ENCODE peak calls at places on chromosomes 1 and 21, in seven cellular contexts. X is H9, Q is H1, A is neuronal stem cell, Y is mesendoderm, W is mesenchymal stem cell, S is trophoblast cell. G is an unnamed sample. For H3K79me1, the result is how much of the 10 kb centered on the place peaks cover.

GRCh38 chr1:22074803-22075202 is 22.3 kb downstream of the CDC42 start:
- DNase-seq in S (no peak), X (no peak), Y (no peak), W (no peak), Q (no peak), A (no peak), G (no peak)

GRCh38 chr1:54377040-54377691 is 29.0 kb downstream of the SSBP3 start:
- DNase-seq in Y (peak), S (no peak), A (no peak), W (peak), Q (no peak), X (no peak), G (peak)

GRCh38 chr1:42184616-42185015 is 20.1 kb upstream of the GUCA2A start:
- DNase-seq in W (no peak), Y (no peak), Q (no peak), X (no peak), A (no peak), S (no peak), G (no peak)

GRCh38 chr1:145849356-145850165 is 4.1 kb downstream of the NUDT17 start:
- DNase-seq in Q (peak), Y (peak), S (no peak), X (no peak), A (no peak), W (peak), G (peak)

GRCh38 chr1:118479351-118479750 is 294.3 kb upstream of the SPAG17 start:
- DNase-seq in A (no peak), Q (no peak), Y (no peak), W (no peak), X (no peak), S (no peak), G (no peak)

GRCh38 chr1:169949139-169949538 is 55.4 kb upstream of the SCYL3 start:
- DNase-seq in S (no peak), X (no peak), Q (no peak), A (no peak), W (peak), Y (no peak), G (peak)

GRCh38 chr1:51690285-51690961 is 73.5 kb downstream of the OSBPL9 start:
- DNase-seq in S (peak), A (no peak), Y (no peak), Q (no peak), W (peak), X (no peak), G (peak)

GRCh38 chr1:181730606-181731005 is 247.3 kb downstream of the CACNA1E start:
- DNase-seq in A (no peak), W (no peak), X (no peak), Q (no peak), S (no peak), Y (no peak), G (no peak)

GRCh38 chr1:183318433-183318832 is 99.7 kb downstream of the NMNAT2 start:
- DNase-seq in Q (no peak), Y (peak), A (no peak), W (peak), S (peak), X (peak), G (peak)

GRCh38 chr1:157523774-157524501 is 28.4 kb downstream of the FCRL5 start:
- DNase-seq in X (no peak), Q (no peak), S (no peak), A (no peak), Y (peak), W (no peak), G (no peak)

GRCh38 chr1:29410476-29410875 is 174.2 kb downstream of the PTPRU start:
- DNase-seq in X (no peak), Y (no peak), Q (peak), A (no peak), S (peak), W (no peak), G (no peak)

GRCh38 chr1:36239941-36240637 is 15.8 kb downstream of the THRAP3 start:
- DNase-seq in A (peak), S (no peak), Q (no peak), Y (no peak), X (no peak), W (peak), G (peak)

GRCh38 chr1:97563926-97564325 is 356.9 kb downstream of the DPYD start:
- DNase-seq in S (no peak), W (no peak), X (no peak), Y (no peak), Q (no peak), A (no peak), G (no peak)

GRCh38 chr1:29311352-29312030 is 75.2 kb downstream of the PTPRU start:
- DNase-seq in A (no peak), W (no peak), Y (no peak), X (no peak), S (no peak), Q (no peak), G (no peak)

GRCh38 chr1:36529762-36530260 is 47.1 kb upstream of the CSF3R start:
- DNase-seq in X (peak), Q (peak), W (no peak), Y (peak), S (no peak), A (no peak), G (no peak)

GRCh38 chr1:52167014-52167753 is 25.3 kb downstream of the ZFYVE9 start:
- DNase-seq in Y (no peak), Q (no peak), S (no peak), X (no peak), W (no peak), A (no peak), G (no peak)

GRCh38 chr1:9784508-9785133 is 39.1 kb downstream of the CLSTN1 start:
- DNase-seq in W (peak), Y (peak), S (peak), Q (no peak), X (peak), A (peak), G (peak)

GRCh38 chr1:55727010-55727409 is 511.8 kb upstream of the USP24 start:
- DNase-seq in Q (no peak), A (no peak), S (no peak), W (no peak), X (no peak), Y (peak), G (peak)

GRCh38 chr1:45863117-45863670 is 59.8 kb downstream of the MAST2 start:
- DNase-seq in X (no peak), S (no peak), Q (no peak), A (no peak), Y (no peak), W (peak), G (no peak)

GRCh38 chr1:68276448-68276847 is 44.1 kb upstream of the WLS start:
- DNase-seq in A (no peak), S (peak), X (peak), Q (peak), Y (peak), W (no peak), G (no peak)

GRCh38 chr1:55437692-55438091 is 222.5 kb upstream of the USP24 start:
- DNase-seq in A (no peak), X (no peak), S (no peak), W (no peak), Q (no peak), Y (no peak), G (no peak)

GRCh38 chr1:231550448-231550781 is 21.9 kb downstream of the TSNAX start:
- DNase-seq in Q (no peak), S (peak), Y (peak), A (no peak), W (peak), X (peak), G (no peak)

GRCh38 chr1:150560011-150560438 is 10.8 kb downstream of the ADAMTSL4 start:
- DNase-seq in W (peak), S (peak), Q (peak), A (peak), X (peak), Y (peak), G (no peak)

GRCh38 chr1:154481058-154481457 is 21.0 kb upstream of the TDRD10 start:
- DNase-seq in W (no peak), X (no peak), A (peak), S (no peak), Q (no peak), Y (peak), G (no peak)

GRCh38 chr1:211377539-211378461 is 51.2 kb downstream of the TRAF5 start:
- DNase-seq in X (no peak), Y (no peak), S (peak), A (no peak), Q (no peak), W (peak), G (no peak)

GRCh38 chr1:234731371-234732085 is 121.5 kb upstream of the IRF2BP2 start:
- DNase-seq in A (no peak), X (no peak), W (peak), S (peak), Y (no peak), Q (no peak), G (peak)

GRCh38 chr1:117598489-117598888 is 7.4 kb upstream of the TENT5C start:
- DNase-seq in Y (no peak), X (peak), W (no peak), S (no peak), A (no peak), Q (no peak), G (no peak)

GRCh38 chr1:156658496-156658895 is 16.6 kb downstream of the BCAN start:
- DNase-seq in S (no peak), Y (no peak), A (no peak), Q (no peak), W (no peak), X (no peak), G (no peak)

GRCh38 chr1:235608278-235608677 is 41.3 kb downstream of the GNG4 start:
- DNase-seq in Q (no peak), W (no peak), A (no peak), S (no peak), Y (no peak), X (no peak), G (no peak)

GRCh38 chr1:173294853-173295252 is 87.7 kb upstream of the TNFSF4 start:
- DNase-seq in X (no peak), W (no peak), A (no peak), Y (no peak), Q (no peak), S (no peak), G (peak)

GRCh38 chr1:77832889-77833288 is 53.4 kb downstream of the MIGA1 start:
- DNase-seq in X (no peak), Q (no peak), Y (no peak), A (no peak), W (peak), S (no peak), G (peak)

GRCh38 chr1:226816585-226816984 is 53.8 kb upstream of the PSEN2 start:
- DNase-seq in Y (peak), S (no peak), X (no peak), Q (no peak), A (no peak), W (peak), G (peak)

GRCh38 chr1:59509341-59509869 is 212.5 kb downstream of the FGGY start:
- DNase-seq in Q (no peak), W (no peak), Y (no peak), S (no peak), X (no peak), A (no peak), G (no peak)

GRCh38 chr1:2571348-2571747 is 15.2 kb downstream of the TNFRSF14 start:
- DNase-seq in Q (no peak), S (no peak), Y (no peak), X (no peak), W (no peak), A (no peak), G (no peak)

GRCh38 chr1:218034464-218034863 is 250.6 kb upstream of the RRP15 start:
- DNase-seq in X (peak), A (peak), Y (peak), Q (no peak), S (no peak), W (no peak), G (no peak)

GRCh38 chr1:206082831-206083695 is 30.1 kb downstream of the RHEX start:
- DNase-seq in S (peak), Q (no peak), X (no peak), Y (no peak), W (no peak), A (no peak), G (no peak)

GRCh38 chr1:214386747-214387146 is 105.8 kb downstream of the SMYD2 start:
- DNase-seq in W (peak), Y (no peak), A (no peak), S (no peak), Q (peak), X (no peak), G (peak)
- H3K18ac ChIP-seq in W (no peak), Y (no peak), A (no peak), S (no peak), Q (no peak), X (no peak), G (no peak)

GRCh38 chr1:200980873-200981272 is 42.6 kb downstream of the KIF21B start:
- DNase-seq in W (no peak), A (no peak), X (no peak), S (no peak), Y (no peak), Q (no peak), G (no peak)
- H2AK5ac ChIP-seq in W (no peak), A (no peak), X (no peak), S (no peak), Y (no peak), Q (no peak), G (no peak)

GRCh38 chr1:3761296-3762010 is 9.2 kb downstream of the CCDC27 start:
- DNase-seq in S (no peak), X (no peak), W (no peak), Q (no peak), Y (no peak), A (no peak), G (no peak)

GRCh38 chr1:3762151-3762872 is 10.1 kb downstream of the CCDC27 start:
- DNase-seq in S (no peak), X (no peak), Y (no peak), W (no peak), A (no peak), Q (no peak), G (no peak)

GRCh38 chr1:3759800-3760199 is 7.5 kb downstream of the CCDC27 start:
- DNase-seq in A (no peak), W (no peak), Q (no peak), X (no peak), S (no peak), Y (no peak), G (no peak)

GRCh38 chr1:3762873-3763228 is 9.7 kb upstream of the SMIM1 start:
- DNase-seq in Q (no peak), A (no peak), S (no peak), W (no peak), X (no peak), Y (no peak), G (no peak)

DNA sequence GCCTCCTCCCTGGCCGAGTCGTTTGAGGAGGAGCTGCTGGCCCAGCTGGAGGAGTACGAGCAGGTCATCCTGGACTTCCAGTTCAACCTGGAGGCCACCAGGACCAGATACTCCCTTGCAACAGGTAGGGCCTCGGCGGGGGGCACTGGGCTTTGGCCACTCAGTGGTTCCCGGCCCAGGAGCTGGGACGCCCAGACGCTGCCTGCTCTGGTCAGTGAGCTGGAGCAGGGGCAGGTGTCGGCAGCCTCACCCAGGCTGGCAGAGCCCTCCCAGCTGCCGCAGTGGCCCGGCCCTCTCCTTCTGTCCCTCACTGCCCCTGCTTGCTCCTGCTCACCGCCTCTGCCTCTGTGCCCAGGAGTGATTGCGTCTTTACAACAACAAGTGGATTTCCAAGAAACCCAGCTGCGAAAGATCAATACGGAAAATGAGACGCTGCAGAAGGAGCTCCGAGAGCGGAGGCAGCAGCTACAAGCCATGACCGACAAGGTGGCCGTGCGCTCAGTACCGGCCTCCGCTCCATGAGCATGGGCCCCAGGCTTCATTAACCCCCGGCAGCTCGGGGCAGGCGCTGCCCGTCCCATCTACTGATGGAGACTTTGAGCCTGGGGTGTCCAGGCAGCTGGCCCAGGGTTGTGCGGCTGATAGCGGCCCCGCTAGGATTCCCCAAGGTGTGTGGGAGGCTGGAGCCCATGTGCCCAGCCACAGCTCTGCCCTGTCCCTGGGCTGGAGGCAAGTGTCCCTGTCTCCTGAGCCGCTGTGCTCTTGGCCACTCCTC is 9.0 kb upstream of the SMIM1 start:
- DNase-seq in W (no peak), X (no peak), Y (no peak), S (no peak), A (no peak), Q (no peak), G (no peak)
- H3K79me1 ChIP-seq in W (under half), X (under half), Y (under half), S (under half), A (under half), Q (under half), G (under half)

DNA sequence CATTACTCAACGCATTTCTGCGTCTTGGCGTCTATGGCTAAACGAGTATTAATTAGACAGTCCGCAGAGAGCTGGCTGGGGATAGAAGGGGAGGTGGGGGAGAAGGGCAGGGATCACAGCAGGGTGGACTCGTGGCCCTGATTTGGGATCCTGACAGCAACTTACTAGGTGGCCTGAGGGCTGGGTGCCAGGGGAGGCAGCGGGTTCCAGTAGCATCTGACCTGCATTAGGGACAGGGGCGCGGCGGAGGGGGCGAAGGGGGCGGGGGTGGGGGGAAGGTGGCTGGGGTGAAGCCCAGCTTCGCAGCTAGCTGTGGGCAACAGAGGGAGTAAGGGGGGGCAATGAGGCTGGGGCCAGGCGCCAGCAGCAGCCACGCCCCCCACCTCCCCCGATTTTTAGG is 1.0 kb upstream of the BACE2 start:
- DNase-seq in X (no peak), W (no peak), A (no peak), S (no peak), Y (no peak), Q (no peak), G (no peak)
- H3K18ac ChIP-seq in X (no peak), W (no peak), A (peak), S (no peak), Y (peak), Q (no peak), G (no peak)

GRCh38 chr1:159817276-159818041 is 9.2 kb upstream of the SLAMF8 start:
- DNase-seq in S (peak), Y (no peak), A (no peak), W (no peak), Q (no peak), X (no peak), G (no peak)
- H2AK5ac ChIP-seq in S (no peak), Y (no peak), A (no peak), W (no peak), Q (no peak), X (no peak), G (no peak)

DNA sequence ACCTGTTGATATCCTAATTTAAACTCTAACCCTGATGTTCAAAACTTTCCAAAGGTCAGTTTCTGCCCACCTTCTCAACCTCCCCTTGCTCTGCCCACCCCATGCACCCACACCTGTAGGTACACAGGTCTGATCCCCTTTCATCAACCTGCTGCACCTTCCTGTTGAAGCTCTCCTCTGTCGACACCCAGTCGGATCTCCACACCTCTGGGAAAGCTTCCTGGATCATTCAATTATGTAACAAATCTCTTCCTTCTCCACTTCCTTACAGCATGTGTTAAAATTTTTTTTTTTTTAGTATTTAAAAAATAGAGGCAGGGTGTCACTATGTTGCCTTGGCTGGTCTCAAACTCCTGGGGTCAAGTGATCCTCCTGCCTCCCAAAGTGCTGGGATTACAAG is 44.7 kb upstream of the IGSF5 start:
- DNase-seq in Q (no peak), A (no peak), W (no peak), S (no peak), Y (no peak), X (no peak), G (no peak)
- H3K79me1 ChIP-seq in Q (under half), A (under half), W (under half), S (under half), Y (under half), X (under half), G (under half)

GRCh38 chr1:34822202-34822601 is 29.4 kb downstream of the GJA4 start:
- DNase-seq in A (no peak), S (no peak), Q (no peak), X (no peak), W (no peak), Y (no peak), G (no peak)

GRCh38 chr1:34816778-34817177 is 24.0 kb downstream of the GJA4 start:
- DNase-seq in S (no peak), X (no peak), Q (no peak), A (no peak), W (no peak), Y (no peak), G (no peak)

DNA sequence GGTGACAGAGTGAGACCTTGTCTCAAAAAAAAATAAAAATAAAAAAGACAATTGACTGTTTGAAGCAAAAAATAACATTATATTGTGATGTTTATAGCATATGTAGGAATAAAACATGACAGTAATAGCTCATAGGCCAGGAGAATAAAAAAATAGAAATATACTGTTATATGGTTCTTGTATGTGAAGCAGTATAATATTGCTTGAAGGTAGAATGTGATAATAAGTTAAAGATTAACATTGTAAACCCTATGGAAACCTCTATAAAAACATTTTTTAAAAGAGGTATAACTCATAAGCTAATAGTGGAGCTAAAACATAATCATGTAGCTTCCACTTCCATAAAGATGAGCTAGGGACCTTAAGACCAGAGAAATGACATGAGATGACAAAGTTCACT is 23.5 kb downstream of the GJA4 start:
- DNase-seq in W (no peak), S (no peak), A (no peak), Q (no peak), X (no peak), Y (no peak), G (no peak)
- H3K18ac ChIP-seq in W (no peak), S (no peak), A (no peak), Q (no peak), X (no peak), Y (no peak), G (no peak)

DNA sequence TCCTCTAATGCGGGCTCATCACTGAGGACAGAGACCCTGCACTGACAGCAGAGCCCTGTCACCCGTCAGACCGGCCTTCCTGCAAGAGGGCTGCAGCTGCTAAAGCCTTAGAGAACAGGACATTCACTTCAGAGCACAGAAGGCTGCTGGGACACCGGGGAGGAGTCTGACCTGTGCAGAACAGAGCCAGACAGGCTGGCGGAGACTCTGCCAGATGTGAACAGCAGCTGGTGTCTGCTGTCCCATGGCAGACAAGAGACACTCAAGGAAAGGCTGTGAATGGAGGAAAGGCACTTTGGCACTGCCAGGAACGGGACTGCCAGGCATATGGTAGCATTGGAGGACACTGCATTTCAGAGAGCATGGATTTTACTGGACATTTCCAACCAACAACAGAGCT is 21.4 kb downstream of the MRAP start:
- DNase-seq in S (no peak), W (no peak), X (no peak), Y (no peak), A (no peak), Q (no peak), G (no peak)
- H2AK5ac ChIP-seq in S (no peak), W (peak), X (no peak), Y (no peak), A (no peak), Q (no peak), G (no peak)